ENCODE peak calls at places on chromosome 10, in nine cellular contexts. One of them, this sample, is unnamed.

GRCh38 chr10:103570844-103571655 is 77.5 kb downstream of the NEURL1 start:
- DNase-seq in CD8-positive, alpha-beta T cell: no peak
- DNase-seq in adrenal gland: no peak
- DNase-seq in body of pancreas: no peak
- DNase-seq in ovary: no peak
- DNase-seq in neural progenitor cell: no peak
- DNase-seq in upper lobe of left lung: no peak
- DNase-seq in heart left ventricle: no peak
- DNase-seq in breast epithelium: no peak
- DNase-seq in this sample: no peak

GRCh38 chr10:51010977-51011376 is 63.3 kb upstream of the PRKG1 start:
- DNase-seq in breast epithelium: no peak
- DNase-seq in CD8-positive, alpha-beta T cell: no peak
- DNase-seq in ovary: no peak
- DNase-seq in heart left ventricle: no peak
- DNase-seq in adrenal gland: peak; percentile 29
- DNase-seq in neural progenitor cell: peak; percentile 57
- DNase-seq in body of pancreas: peak; percentile 31
- DNase-seq in upper lobe of left lung: no peak
- DNase-seq in this sample: no peak

GRCh38 chr10:4514445-4515108 is 311.4 kb upstream of the AKR1E2 start:
- DNase-seq in heart left ventricle: peak; percentile 59
- DNase-seq in body of pancreas: peak; percentile 74
- DNase-seq in upper lobe of left lung: peak; percentile 47
- DNase-seq in ovary: no peak
- DNase-seq in CD8-positive, alpha-beta T cell: no peak
- DNase-seq in adrenal gland: peak; percentile 47
- DNase-seq in breast epithelium: no peak
- DNase-seq in neural progenitor cell: no peak
- DNase-seq in this sample: no peak

GRCh38 chr10:110138197-110138812 is 69.1 kb upstream of the MXI1 start:
- DNase-seq in upper lobe of left lung: no peak
- DNase-seq in breast epithelium: no peak
- DNase-seq in ovary: no peak
- DNase-seq in body of pancreas: peak; percentile 20
- DNase-seq in heart left ventricle: no peak
- DNase-seq in CD8-positive, alpha-beta T cell: no peak
- DNase-seq in neural progenitor cell: peak; percentile 79
- DNase-seq in adrenal gland: no peak
- DNase-seq in this sample: no peak

GRCh38 chr10:63866747-63867140 is 345.5 kb downstream of the REEP3 start:
- DNase-seq in upper lobe of left lung: no peak
- DNase-seq in ovary: no peak
- DNase-seq in neural progenitor cell: peak; percentile 11
- DNase-seq in adrenal gland: no peak
- DNase-seq in breast epithelium: no peak
- DNase-seq in CD8-positive, alpha-beta T cell: no peak
- DNase-seq in body of pancreas: no peak
- DNase-seq in heart left ventricle: no peak
- DNase-seq in this sample: no peak

GRCh38 chr10:29689001-29689400 is 54.2 kb upstream of the SVIL start:
- DNase-seq in neural progenitor cell: no peak
- DNase-seq in heart left ventricle: no peak
- DNase-seq in adrenal gland: no peak
- DNase-seq in breast epithelium: no peak
- DNase-seq in ovary: no peak
- DNase-seq in CD8-positive, alpha-beta T cell: no peak
- DNase-seq in upper lobe of left lung: no peak
- DNase-seq in body of pancreas: no peak
- DNase-seq in this sample: no peak

GRCh38 chr10:50439187-50439586 is 184.6 kb downstream of the SGMS1 start:
- DNase-seq in heart left ventricle: no peak
- DNase-seq in adrenal gland: no peak
- DNase-seq in ovary: no peak
- DNase-seq in upper lobe of left lung: no peak
- DNase-seq in breast epithelium: no peak
- DNase-seq in CD8-positive, alpha-beta T cell: no peak
- DNase-seq in neural progenitor cell: no peak
- DNase-seq in body of pancreas: no peak
- DNase-seq in this sample: no peak

GRCh38 chr10:68253356-68253755 is 21.4 kb upstream of the ATOH7 start:
- DNase-seq in adrenal gland: no peak
- DNase-seq in body of pancreas: no peak
- DNase-seq in CD8-positive, alpha-beta T cell: no peak
- DNase-seq in heart left ventricle: no peak
- DNase-seq in upper lobe of left lung: no peak
- DNase-seq in breast epithelium: no peak
- DNase-seq in ovary: no peak
- DNase-seq in neural progenitor cell: no peak
- DNase-seq in this sample: no peak

GRCh38 chr10:92814790-92815189 is 33.5 kb upstream of the EXOC6 start:
- DNase-seq in upper lobe of left lung: no peak
- DNase-seq in breast epithelium: no peak
- DNase-seq in neural progenitor cell: no peak
- DNase-seq in adrenal gland: no peak
- DNase-seq in heart left ventricle: no peak
- DNase-seq in body of pancreas: no peak
- DNase-seq in CD8-positive, alpha-beta T cell: no peak
- DNase-seq in ovary: no peak
- DNase-seq in this sample: no peak

GRCh38 chr10:99781734-99782429 is 558 bp upstream of the ABCC2 start:
- DNase-seq in ovary: no peak
- DNase-seq in upper lobe of left lung: no peak
- DNase-seq in adrenal gland: no peak
- DNase-seq in breast epithelium: no peak
- DNase-seq in neural progenitor cell: no peak
- DNase-seq in heart left ventricle: no peak
- DNase-seq in CD8-positive, alpha-beta T cell: no peak
- DNase-seq in body of pancreas: no peak
- DNase-seq in this sample: no peak

GRCh38 chr10:35040761-35041501 is 49.2 kb downstream of the CUL2 start:
- DNase-seq in heart left ventricle: no peak
- DNase-seq in CD8-positive, alpha-beta T cell: no peak
- DNase-seq in breast epithelium: no peak
- DNase-seq in adrenal gland: no peak
- DNase-seq in body of pancreas: no peak
- DNase-seq in ovary: no peak
- DNase-seq in neural progenitor cell: peak; percentile 75
- DNase-seq in upper lobe of left lung: no peak
- DNase-seq in this sample: no peak

GRCh38 chr10:17989908-17990767 is 38.4 kb downstream of the SLC39A12 start:
- DNase-seq in upper lobe of left lung: no peak
- DNase-seq in ovary: no peak
- DNase-seq in body of pancreas: no peak
- DNase-seq in breast epithelium: no peak
- DNase-seq in heart left ventricle: no peak
- DNase-seq in neural progenitor cell: no peak
- DNase-seq in adrenal gland: no peak
- DNase-seq in CD8-positive, alpha-beta T cell: no peak
- DNase-seq in this sample: no peak

GRCh38 chr10:4354382-4354812 is 471.6 kb upstream of the AKR1E2 start:
- DNase-seq in adrenal gland: no peak
- DNase-seq in ovary: no peak
- DNase-seq in breast epithelium: no peak
- DNase-seq in neural progenitor cell: no peak
- DNase-seq in heart left ventricle: no peak
- DNase-seq in body of pancreas: no peak
- DNase-seq in CD8-positive, alpha-beta T cell: no peak
- DNase-seq in upper lobe of left lung: no peak
- DNase-seq in this sample: no peak

GRCh38 chr10:31644931-31645633 is 283.5 kb downstream of the ARHGAP12 start:
- DNase-seq in breast epithelium: no peak
- DNase-seq in upper lobe of left lung: no peak
- DNase-seq in heart left ventricle: no peak
- DNase-seq in CD8-positive, alpha-beta T cell: no peak
- DNase-seq in neural progenitor cell: no peak
- DNase-seq in adrenal gland: no peak
- DNase-seq in body of pancreas: no peak
- DNase-seq in ovary: no peak
- DNase-seq in this sample: no peak

GRCh38 chr10:126088144-126088543 is 191.8 kb downstream of the FANK1 start:
- DNase-seq in CD8-positive, alpha-beta T cell: no peak
- DNase-seq in neural progenitor cell: no peak
- DNase-seq in upper lobe of left lung: no peak
- DNase-seq in breast epithelium: no peak
- DNase-seq in heart left ventricle: no peak
- DNase-seq in body of pancreas: no peak
- DNase-seq in ovary: peak; percentile 46
- DNase-seq in adrenal gland: peak; percentile 36
- DNase-seq in this sample: no peak

GRCh38 chr10:78337646-78338391 is 304.2 kb downstream of the RPS24 start:
- DNase-seq in neural progenitor cell: no peak
- DNase-seq in CD8-positive, alpha-beta T cell: no peak
- DNase-seq in ovary: peak; percentile 4
- DNase-seq in adrenal gland: no peak
- DNase-seq in breast epithelium: no peak
- DNase-seq in upper lobe of left lung: peak; percentile 3
- DNase-seq in body of pancreas: no peak
- DNase-seq in heart left ventricle: no peak
- DNase-seq in this sample: no peak

GRCh38 chr10:44385726-44386438 is 985 bp upstream of the CXCL12 start:
- DNase-seq in neural progenitor cell: peak; percentile 38
- DNase-seq in breast epithelium: no peak
- DNase-seq in heart left ventricle: no peak
- DNase-seq in CD8-positive, alpha-beta T cell: no peak
- DNase-seq in adrenal gland: no peak
- DNase-seq in body of pancreas: no peak
- DNase-seq in ovary: no peak
- DNase-seq in upper lobe of left lung: no peak
- DNase-seq in this sample: no peak

GRCh38 chr10:28010821-28011220 is 11.9 kb upstream of the ODAD2 start:
- DNase-seq in body of pancreas: no peak
- DNase-seq in breast epithelium: no peak
- DNase-seq in adrenal gland: no peak
- DNase-seq in heart left ventricle: no peak
- DNase-seq in upper lobe of left lung: no peak
- DNase-seq in neural progenitor cell: no peak
- DNase-seq in ovary: no peak
- DNase-seq in CD8-positive, alpha-beta T cell: no peak
- DNase-seq in this sample: no peak

GRCh38 chr10:28012990-28013389 is 14.1 kb upstream of the ODAD2 start:
- DNase-seq in upper lobe of left lung: no peak
- DNase-seq in heart left ventricle: no peak
- DNase-seq in neural progenitor cell: no peak
- DNase-seq in breast epithelium: no peak
- DNase-seq in body of pancreas: no peak
- DNase-seq in adrenal gland: no peak
- DNase-seq in CD8-positive, alpha-beta T cell: no peak
- DNase-seq in ovary: no peak
- DNase-seq in this sample: no peak

GRCh38 chr10:28008054-28008453 is 9.2 kb upstream of the ODAD2 start:
- DNase-seq in adrenal gland: no peak
- DNase-seq in body of pancreas: no peak
- DNase-seq in ovary: no peak
- DNase-seq in upper lobe of left lung: no peak
- DNase-seq in breast epithelium: no peak
- DNase-seq in neural progenitor cell: no peak
- DNase-seq in heart left ventricle: no peak
- DNase-seq in CD8-positive, alpha-beta T cell: no peak
- DNase-seq in this sample: no peak
- H3K27me3 ChIP-seq in adrenal gland: no peaks in the 10 kb centered on the region
- H3K27me3 ChIP-seq in body of pancreas: no peaks in the 10 kb centered on the region
- H3K27me3 ChIP-seq in ovary: no peaks in the 10 kb centered on the region
- H3K27me3 ChIP-seq in upper lobe of left lung: no peaks in the 10 kb centered on the region
- H3K27me3 ChIP-seq in breast epithelium: no peaks in the 10 kb centered on the region
- H3K27me3 ChIP-seq in neural progenitor cell: no peaks in the 10 kb centered on the region
- H3K27me3 ChIP-seq in heart left ventricle: no peaks in the 10 kb centered on the region
- H3K27me3 ChIP-seq in CD8-positive, alpha-beta T cell: no peaks in the 10 kb centered on the region
- H3K27me3 ChIP-seq in this sample: no peaks in the 10 kb centered on the region

GRCh38 chr10:101217450-101218281 is 11.6 kb downstream of the LBX1 start:
- DNase-seq in adrenal gland: peak; percentile 53
- DNase-seq in upper lobe of left lung: peak; percentile 31
- DNase-seq in breast epithelium: no peak
- DNase-seq in CD8-positive, alpha-beta T cell: no peak
- DNase-seq in neural progenitor cell: peak; percentile 96
- DNase-seq in ovary: no peak
- DNase-seq in body of pancreas: peak; percentile 49
- DNase-seq in heart left ventricle: peak; percentile 66
- DNase-seq in this sample: peak; percentile 80
- TF ChIP-seq CTCF in adrenal gland: no peak
- TF ChIP-seq CTCF in upper lobe of left lung: no peak
- TF ChIP-seq CTCF in breast epithelium: no peak
- TF ChIP-seq CTCF in CD8-positive, alpha-beta T cell: no peak
- TF ChIP-seq CTCF in neural progenitor cell: peak; percentile 69
- TF ChIP-seq CTCF in ovary: no peak
- TF ChIP-seq CTCF in body of pancreas: no peak
- TF ChIP-seq CTCF in heart left ventricle: no peak
- TF ChIP-seq CTCF in this sample: peak; percentile 52

GRCh38 chr10:123475466-123475865 is 190.7 kb upstream of the GPR26 start:
- DNase-seq in upper lobe of left lung: no peak
- DNase-seq in heart left ventricle: no peak
- DNase-seq in breast epithelium: no peak
- DNase-seq in body of pancreas: no peak
- DNase-seq in CD8-positive, alpha-beta T cell: no peak
- DNase-seq in adrenal gland: peak; percentile 26
- DNase-seq in neural progenitor cell: no peak
- DNase-seq in ovary: no peak
- DNase-seq in this sample: no peak
- H3K27me3 ChIP-seq in upper lobe of left lung: no peaks in the 10 kb centered on the region
- H3K27me3 ChIP-seq in heart left ventricle: no peaks in the 10 kb centered on the region
- H3K27me3 ChIP-seq in breast epithelium: no peaks in the 10 kb centered on the region
- H3K27me3 ChIP-seq in body of pancreas: no peaks in the 10 kb centered on the region
- H3K27me3 ChIP-seq in CD8-positive, alpha-beta T cell: no peaks in the 10 kb centered on the region
- H3K27me3 ChIP-seq in adrenal gland: no peaks in the 10 kb centered on the region
- H3K27me3 ChIP-seq in neural progenitor cell: no peaks in the 10 kb centered on the region
- H3K27me3 ChIP-seq in ovary: no peaks in the 10 kb centered on the region
- H3K27me3 ChIP-seq in this sample: no peaks in the 10 kb centered on the region

GRCh38 chr10:85547460-85548023 is 819.1 kb downstream of the GRID1 start:
- DNase-seq in CD8-positive, alpha-beta T cell: no peak
- DNase-seq in heart left ventricle: no peak
- DNase-seq in adrenal gland: no peak
- DNase-seq in body of pancreas: no peak
- DNase-seq in ovary: no peak
- DNase-seq in neural progenitor cell: peak; percentile 15
- DNase-seq in upper lobe of left lung: no peak
- DNase-seq in breast epithelium: no peak
- DNase-seq in this sample: no peak

GRCh38 chr10:85542936-85543730 is 823.5 kb downstream of the GRID1 start:
- DNase-seq in breast epithelium: no peak
- DNase-seq in upper lobe of left lung: no peak
- DNase-seq in neural progenitor cell: peak; percentile 33
- DNase-seq in heart left ventricle: no peak
- DNase-seq in body of pancreas: no peak
- DNase-seq in CD8-positive, alpha-beta T cell: no peak
- DNase-seq in ovary: no peak
- DNase-seq in adrenal gland: no peak
- DNase-seq in this sample: no peak

GRCh38 chr10:85545874-85546273 is 820.7 kb downstream of the GRID1 start:
- DNase-seq in ovary: no peak
- DNase-seq in CD8-positive, alpha-beta T cell: no peak
- DNase-seq in neural progenitor cell: no peak
- DNase-seq in body of pancreas: no peak
- DNase-seq in breast epithelium: no peak
- DNase-seq in heart left ventricle: no peak
- DNase-seq in adrenal gland: no peak
- DNase-seq in upper lobe of left lung: no peak
- DNase-seq in this sample: no peak

GRCh38 chr10:85544956-85545355 is 821.6 kb downstream of the GRID1 start:
- DNase-seq in adrenal gland: no peak
- DNase-seq in CD8-positive, alpha-beta T cell: no peak
- DNase-seq in neural progenitor cell: no peak
- DNase-seq in breast epithelium: no peak
- DNase-seq in body of pancreas: no peak
- DNase-seq in ovary: no peak
- DNase-seq in heart left ventricle: no peak
- DNase-seq in upper lobe of left lung: no peak
- DNase-seq in this sample: no peak

GRCh38 chr10:85548038-85548437 is 818.6 kb downstream of the GRID1 start:
- DNase-seq in body of pancreas: peak; percentile 44
- DNase-seq in neural progenitor cell: peak; percentile 49
- DNase-seq in adrenal gland: peak; percentile 41
- DNase-seq in ovary: no peak
- DNase-seq in heart left ventricle: no peak
- DNase-seq in breast epithelium: no peak
- DNase-seq in upper lobe of left lung: peak; percentile 25
- DNase-seq in CD8-positive, alpha-beta T cell: no peak
- DNase-seq in this sample: peak; percentile 48
- TF ChIP-seq CTCF in body of pancreas: peak; percentile 40
- TF ChIP-seq CTCF in neural progenitor cell: peak; percentile 56
- TF ChIP-seq CTCF in adrenal gland: peak; percentile 30
- TF ChIP-seq CTCF in ovary: no peak
- TF ChIP-seq CTCF in heart left ventricle: no peak
- TF ChIP-seq CTCF in breast epithelium: peak; percentile 41
- TF ChIP-seq CTCF in upper lobe of left lung: no peak
- TF ChIP-seq CTCF in CD8-positive, alpha-beta T cell: no peak
- TF ChIP-seq CTCF in this sample: peak; percentile 68